ENCODE peak calls at places on chromosome 3, in eight cellular contexts. C is adrenal gland, P is heart left ventricle, N is aorta, K is hepatocyte, H is uterus, W is kidney, S is mammary epithelial cell. B is an unnamed sample.
A peak's percentile ranks its signal among the peaks of the same experiment; 100 is the strongest.

GRCh38 chr3:126104742-126105605 is 21.1 kb upstream of the SLC41A3 start:
- DNase-seq in C (no peak), K (peak; percentile 2), W (no peak), N (no peak), H (no peak), S (no peak), P (no peak), B (no peak)

GRCh38 chr3:107525101-107525953 is 2.6 kb downstream of the BBX start:
- DNase-seq in C (peak; percentile 44), N (peak; percentile 80), W (peak; percentile 87), K (peak; percentile 31), H (peak; percentile 34), S (peak; percentile 42), P (peak; percentile 42), B (peak; percentile 37)

GRCh38 chr3:37210230-37210629 is 35.8 kb upstream of the LRRFIP2 start:
- DNase-seq in S (peak; percentile 76), K (no peak), P (no peak), C (no peak), W (no peak), H (no peak), N (no peak), B (no peak)

GRCh38 chr3:189324538-189325138 is 152.9 kb downstream of the TPRG1 start:
- DNase-seq in P (no peak), W (peak; percentile 83), K (peak; percentile 88), H (no peak), S (peak; percentile 99), N (no peak), C (no peak), B (peak; percentile 76)

GRCh38 chr3:13134879-13135206 is 61.6 kb upstream of the IQSEC1 start:
- DNase-seq in C (no peak), S (no peak), K (no peak), P (no peak), N (peak; percentile 54), H (no peak), W (no peak), B (no peak)

GRCh38 chr3:108486910-108487309 is 23.5 kb downstream of the MYH15 start:
- DNase-seq in W (no peak), K (peak; percentile 44), N (no peak), H (no peak), P (peak; percentile 26), S (peak; percentile 61), C (peak; percentile 26), B (no peak)

GRCh38 chr3:193872265-193872753 is 263.6 kb upstream of the HES1 start:
- DNase-seq in S (peak; percentile 100), C (no peak), K (peak; percentile 85), N (no peak), P (no peak), W (no peak), H (no peak), B (no peak)

GRCh38 chr3:59839810-59840515 is 790.1 kb upstream of the CFAP20DC start:
- DNase-seq in N (no peak), P (no peak), H (no peak), K (no peak), C (no peak), S (no peak), W (no peak), B (no peak)

GRCh38 chr3:133962879-133963278 is 66.8 kb downstream of the SLCO2A1 start:
- DNase-seq in N (peak; percentile 57), K (peak; percentile 73), C (no peak), S (no peak), W (no peak), P (no peak), H (no peak), B (no peak)

GRCh38 chr3:11591401-11592266 is 52.1 kb downstream of the VGLL4 start:
- DNase-seq in N (no peak), P (peak; percentile 50), K (peak; percentile 72), H (peak; percentile 54), S (peak; percentile 93), W (peak; percentile 86), C (no peak), B (no peak)

GRCh38 chr3:98733778-98734281 is 29.3 kb upstream of the ST3GAL6 start:
- DNase-seq in H (no peak), K (peak; percentile 27), N (no peak), P (no peak), C (no peak), W (no peak), S (peak; percentile 18), B (no peak)

GRCh38 chr3:66816110-66816761 is 181.9 kb upstream of the KBTBD8 start:
- DNase-seq in C (no peak), S (peak; percentile 13), H (no peak), P (no peak), W (no peak), N (no peak), K (peak; percentile 71), B (no peak)

GRCh38 chr3:52829906-52830463 is 487 bp downstream of the ITIH4 start:
- DNase-seq in K (no peak), S (no peak), W (no peak), H (no peak), C (no peak), N (no peak), P (no peak), B (no peak)

GRCh38 chr3:120497318-120497717 is 46.5 kb upstream of the FSTL1 start:
- DNase-seq in H (no peak), W (no peak), N (no peak), P (peak; percentile 25), S (peak; percentile 85), C (no peak), K (no peak), B (no peak)

GRCh38 chr3:37308247-37308646 is 133.9 kb upstream of the LRRFIP2 start:
- DNase-seq in W (no peak), K (peak; percentile 26), C (no peak), S (peak; percentile 11), N (no peak), H (no peak), P (no peak), B (no peak)

GRCh38 chr3:210649-211048 is 14.1 kb downstream of the CHL1 start:
- DNase-seq in H (no peak), C (no peak), N (no peak), K (no peak), W (no peak), P (no peak), S (no peak), B (no peak)

GRCh38 chr3:94520364-94520763 is 457.5 kb downstream of the NSUN3 start:
- DNase-seq in K (no peak), W (no peak), S (no peak), H (no peak), C (no peak), N (no peak), P (no peak), B (no peak)

GRCh38 chr3:65953881-65954733 is 84.6 kb downstream of the MAGI1 start:
- DNase-seq in N (no peak), C (peak; percentile 29), P (peak; percentile 41), K (peak; percentile 53), W (peak; percentile 82), H (no peak), S (no peak), B (peak; percentile 57)

GRCh38 chr3:120648290-120648689 is 33.7 kb downstream of the HGD start:
- DNase-seq in H (no peak), S (no peak), K (no peak), C (peak; percentile 21), W (no peak), N (no peak), P (no peak), B (no peak)

GRCh38 chr3:63976862-63977180 is 46.5 kb downstream of the PSMD6 start:
- DNase-seq in K (no peak), C (no peak), P (no peak), S (no peak), H (no peak), W (no peak), N (no peak), B (no peak)
- H3K4me1 ChIP-seq in K (peaks cover 27% of the 10 kb centered on the region), C (peaks cover 34% of the 10 kb centered on the region), P (peaks cover 15% of the 10 kb centered on the region), S (peaks cover 61% of the 10 kb centered on the region), H (peaks cover 5% of the 10 kb centered on the region), W (peaks cover 26% of the 10 kb centered on the region), N (peaks cover 4% of the 10 kb centered on the region), B (peaks cover 12% of the 10 kb centered on the region)

GRCh38 chr3:14201881-14202684 is 23.5 kb downstream of the LSM3 start:
- DNase-seq in P (no peak), W (no peak), N (no peak), S (no peak), H (no peak), K (no peak), C (no peak), B (no peak)
- H3K4me1 ChIP-seq in P (peaks cover 6% of the 10 kb centered on the region), W (peaks cover 64% of the 10 kb centered on the region), N (peaks cover 2% of the 10 kb centered on the region), S (peaks cover 51% of the 10 kb centered on the region), H (no peaks in the 10 kb centered on the region), K (peaks cover 27% of the 10 kb centered on the region), C (peaks cover 29% of the 10 kb centered on the region), B (peaks cover 10% of the 10 kb centered on the region)

GRCh38 chr3:150068440-150069157 is 97.9 kb upstream of the PFN2 start:
- DNase-seq in N (no peak), H (no peak), W (no peak), C (no peak), K (no peak), P (no peak), S (no peak), B (no peak)

GRCh38 chr3:150070271-150070670 is 99.6 kb upstream of the PFN2 start:
- DNase-seq in C (no peak), N (no peak), P (no peak), H (no peak), W (no peak), K (no peak), S (no peak), B (no peak)

GRCh38 chr3:150069158-150069536 is 98.5 kb upstream of the PFN2 start:
- DNase-seq in P (no peak), S (no peak), H (no peak), K (no peak), W (no peak), N (no peak), C (no peak), B (no peak)

GRCh38 chr3:150072576-150072975 is 101.9 kb upstream of the PFN2 start:
- DNase-seq in K (no peak), C (no peak), S (no peak), W (no peak), N (no peak), P (no peak), H (no peak), B (no peak)

DNA sequence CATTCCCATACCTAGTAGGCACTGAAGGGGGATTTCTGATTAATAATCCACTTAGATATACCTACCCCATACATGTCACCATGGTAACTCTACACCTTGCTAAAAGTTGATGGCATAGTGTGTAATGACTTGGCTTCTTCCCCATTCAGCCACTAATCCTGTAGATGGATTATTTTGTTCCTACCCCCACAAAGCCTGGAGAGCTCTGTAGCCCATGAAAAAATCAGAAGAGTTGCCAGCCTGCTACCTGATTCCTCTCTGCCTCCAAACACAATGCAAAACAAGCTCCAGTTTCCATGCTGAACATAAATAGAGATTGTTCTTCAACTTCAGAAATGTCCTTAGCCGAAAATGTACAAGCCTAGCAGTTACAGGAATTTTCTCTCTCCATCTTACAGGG is 98.9 kb upstream of the PFN2 start:
- DNase-seq in S (no peak), H (no peak), W (no peak), C (no peak), P (no peak), N (no peak), K (no peak), B (no peak)
- H3K4me1 ChIP-seq in S (peaks cover 10% of the 10 kb centered on the region), H (no peaks in the 10 kb centered on the region), W (no peaks in the 10 kb centered on the region), C (no peaks in the 10 kb centered on the region), P (no peaks in the 10 kb centered on the region), N (no peaks in the 10 kb centered on the region), K (peaks cover 9% of the 10 kb centered on the region), B (no peaks in the 10 kb centered on the region)

DNA sequence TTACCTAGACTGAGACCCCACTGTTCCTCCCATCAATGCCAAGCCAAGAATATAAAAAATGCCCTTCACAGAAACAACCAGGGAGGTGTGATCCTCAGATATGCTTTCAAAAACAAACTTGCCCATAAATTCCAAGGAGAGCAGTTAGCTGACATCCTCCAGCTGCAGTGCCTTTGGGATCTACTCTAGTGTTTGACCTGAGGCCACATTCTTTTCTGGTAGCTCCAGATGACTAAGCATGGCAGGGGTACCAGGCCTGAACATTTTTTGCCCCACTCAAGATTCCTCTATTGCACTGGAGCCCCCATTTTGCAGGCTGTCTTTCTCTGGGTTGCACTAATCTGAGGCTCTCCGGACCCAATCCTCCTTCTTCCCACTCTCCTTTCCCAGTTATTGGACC is 27.9 kb upstream of the ACP3 start:
- DNase-seq in W (no peak), S (no peak), C (no peak), H (no peak), N (no peak), K (no peak), P (no peak), B (no peak)
- H3K4me1 ChIP-seq in W (no peaks in the 10 kb centered on the region), S (peaks cover 12% of the 10 kb centered on the region), C (peaks cover 7% of the 10 kb centered on the region), H (no peaks in the 10 kb centered on the region), N (no peaks in the 10 kb centered on the region), K (peaks cover 12% of the 10 kb centered on the region), P (no peaks in the 10 kb centered on the region), B (no peaks in the 10 kb centered on the region)